ENCODE peak calls at places on chromosome 7, in five cellular contexts. Z is cardiac muscle cell, C is HCT116, R is heart right ventricle, H is T-helper 17 cell. T is an unnamed sample. For H3K9me3, the result is how much of the 10 kb centered on the place peaks cover.

GRCh38 chr7:22201182-22201880 is 155.6 kb downstream of the RAPGEF5 start:
- DNase-seq in H (no peak), R (no peak), Z (no peak), C (no peak), T (no peak)

GRCh38 chr7:99270702-99271101 is 1.9 kb upstream of the MYH16 start:
- DNase-seq in Z (no peak), R (no peak), C (no peak), H (no peak), T (no peak)

GRCh38 chr7:33904680-33905388 is 505 bp upstream of the BMPER start:
- DNase-seq in Z (peak), C (no peak), H (no peak), R (no peak), T (no peak)

GRCh38 chr7:17774248-17774647 is 166.0 kb downstream of the SNX13 start:
- DNase-seq in R (peak), C (no peak), H (no peak), Z (peak), T (no peak)

GRCh38 chr7:93148135-93148534 is at the start of gene SAMD9L:
- DNase-seq in R (no peak), H (no peak), C (no peak), Z (peak), T (no peak)

GRCh38 chr7:106139253-106140251 is 27.4 kb upstream of the SYPL1 start:
- DNase-seq in Z (peak), R (peak), H (no peak), C (no peak), T (no peak)

GRCh38 chr7:90383422-90383821 is 19.8 kb upstream of the CLDN12 start:
- DNase-seq in H (no peak), R (no peak), Z (peak), C (no peak), T (no peak)

GRCh38 chr7:71613316-71613715 is 481.4 kb downstream of the GALNT17 start:
- DNase-seq in Z (no peak), C (no peak), R (no peak), H (no peak), T (no peak)

GRCh38 chr7:16431646-16432424 is 10.5 kb upstream of the CRPPA start:
- DNase-seq in R (peak), H (no peak), C (peak), Z (peak), T (no peak)

GRCh38 chr7:123871998-123872867 is 27.3 kb downstream of the HYAL4 start:
- DNase-seq in Z (peak), C (peak), R (peak), H (no peak), T (no peak)

GRCh38 chr7:123823898-123824753 is 20.8 kb upstream of the HYAL4 start:
- DNase-seq in C (no peak), H (no peak), R (no peak), Z (no peak), T (no peak)

GRCh38 chr7:148964510-148965267 is 63.6 kb downstream of the PDIA4 start:
- DNase-seq in C (no peak), R (no peak), Z (peak), H (no peak), T (no peak)

GRCh38 chr7:155998766-155999630 is 186.7 kb upstream of the SHH start:
- DNase-seq in R (no peak), C (no peak), Z (no peak), H (no peak), T (no peak)

GRCh38 chr7:730501-731439 is 3.7 kb upstream of the PRKAR1B start:
- DNase-seq in C (no peak), H (no peak), Z (no peak), R (no peak), T (no peak)

GRCh38 chr7:125030756-125031387 is 101.2 kb upstream of the POT1 start:
- DNase-seq in R (no peak), H (no peak), C (no peak), Z (no peak), T (no peak)

GRCh38 chr7:18040196-18040595 is 12.6 kb upstream of the PRPS1L1 start:
- DNase-seq in R (no peak), Z (peak), H (no peak), C (no peak), T (no peak)

GRCh38 chr7:2266911-2267310 is 24.9 kb downstream of the NUDT1 start:
- DNase-seq in C (no peak), Z (no peak), R (no peak), H (no peak), T (no peak)

GRCh38 chr7:6258440-6259182 is 13.8 kb downstream of the CYTH3 start:
- DNase-seq in C (no peak), H (no peak), R (no peak), Z (peak), T (no peak)

GRCh38 chr7:22663319-22663718 is 63.7 kb upstream of the IL6 start:
- DNase-seq in H (no peak), C (no peak), R (no peak), Z (peak), T (no peak)

GRCh38 chr7:118041336-118041878 is 142.6 kb upstream of the LSM8 start:
- DNase-seq in H (no peak), R (no peak), C (no peak), Z (no peak), T (no peak)

GRCh38 chr7:87206361-87206760 is 13.2 kb downstream of the TMEM243 start:
- DNase-seq in R (no peak), H (no peak), Z (no peak), C (no peak), T (no peak)

GRCh38 chr7:87213252-87213651 is 6.3 kb downstream of the TMEM243 start:
- DNase-seq in H (no peak), C (no peak), Z (no peak), R (no peak), T (no peak)

GRCh38 chr7:87212478-87212877 is 7.1 kb downstream of the TMEM243 start:
- DNase-seq in H (no peak), C (no peak), Z (no peak), R (no peak), T (no peak)

GRCh38 chr7:87210506-87210905 is 9.0 kb downstream of the TMEM243 start:
- DNase-seq in H (no peak), Z (peak), R (no peak), C (no peak), T (no peak)

GRCh38 chr7:87209295-87209924 is 10.1 kb downstream of the TMEM243 start:
- DNase-seq in Z (no peak), H (no peak), C (no peak), R (no peak), T (no peak)
- H3K9me3 ChIP-seq in Z (under half), H (under half), C (under half), R (under half), T (under half)

DNA sequence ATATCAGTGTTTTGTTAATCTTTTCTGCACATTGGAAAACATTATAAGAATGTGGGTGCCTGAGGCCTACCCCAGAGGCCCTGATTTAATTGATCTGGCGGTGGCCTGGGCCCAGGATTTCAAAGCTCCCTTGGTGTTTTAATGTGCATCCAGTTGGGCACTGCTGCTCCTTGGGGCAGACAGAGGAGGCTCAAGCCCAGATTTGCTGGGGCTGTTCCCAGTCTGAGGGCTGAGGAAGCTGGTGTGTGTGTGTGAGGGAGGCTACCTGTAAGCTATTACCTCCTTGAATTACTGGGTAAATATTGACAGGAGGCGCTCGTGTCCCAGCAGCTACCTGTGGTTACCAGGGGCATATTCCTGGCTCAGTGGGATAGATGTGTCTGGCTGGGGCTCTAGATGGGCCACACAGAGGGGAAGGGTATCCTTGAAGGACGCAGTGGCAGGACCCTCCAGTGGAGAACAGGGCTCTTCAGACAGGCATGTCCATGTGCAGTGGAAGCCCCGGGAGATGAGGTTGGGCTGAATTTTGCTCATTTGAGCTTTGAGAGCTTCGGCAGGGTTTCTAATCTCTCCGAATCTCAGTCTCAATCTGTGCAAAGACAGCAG is 975.4 kb upstream of the ZNF722 start:
- DNase-seq in C (no peak), R (no peak), H (no peak), Z (no peak), T (no peak)
- H3K9me3 ChIP-seq in C (under half), R (under half), H (under half), Z (under half), T (under half)

DNA sequence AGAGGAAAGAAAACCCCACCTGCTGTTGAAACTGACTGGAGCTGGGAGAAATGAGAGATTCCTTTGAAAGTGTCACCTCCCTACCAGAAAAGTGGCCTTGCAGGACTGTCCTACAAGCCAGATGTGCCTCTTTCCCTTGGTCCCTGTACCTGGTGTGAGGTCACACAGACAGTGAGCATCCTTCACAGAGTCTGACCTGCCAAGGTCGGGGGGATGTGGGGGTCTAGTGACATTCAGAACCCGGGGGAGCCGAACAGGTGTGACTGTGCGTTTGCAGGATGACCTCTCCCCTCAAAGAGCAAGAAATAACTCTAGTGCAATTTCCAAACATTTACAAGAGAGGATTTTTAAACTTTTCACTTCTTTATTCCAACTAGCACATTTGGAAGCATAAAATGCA is 93.4 kb upstream of the ZNF479 start:
- DNase-seq in R (no peak), Z (no peak), C (no peak), H (no peak), T (no peak)
- H3K9me3 ChIP-seq in R (under half), Z (under half), C (under half), H (under half), T (under half)

GRCh38 chr7:46534593-46535271 is 613.7 kb upstream of the IGFBP3 start:
- DNase-seq in C (no peak), Z (peak), H (no peak), R (peak), T (no peak)

GRCh38 chr7:46527360-46527759 is 606.3 kb upstream of the IGFBP3 start:
- DNase-seq in C (no peak), R (no peak), H (no peak), Z (no peak), T (no peak)

GRCh38 chr7:46530081-46530480 is 609.0 kb upstream of the IGFBP3 start:
- DNase-seq in R (no peak), Z (no peak), H (no peak), C (no peak), T (no peak)

GRCh38 chr7:46533946-46534345 is 612.9 kb upstream of the IGFBP3 start:
- DNase-seq in C (no peak), Z (no peak), H (no peak), R (no peak), T (no peak)

GRCh38 chr7:46532571-46532970 is 611.5 kb upstream of the IGFBP3 start:
- DNase-seq in R (no peak), C (no peak), Z (no peak), H (no peak), T (no peak)
- H3K9me3 ChIP-seq in R (under half), C (under half), Z (under half), H (under half), T (under half)

GRCh38 chr7:153445641-153446040 is 606.6 kb upstream of the DPP6 start:
- DNase-seq in R (no peak), C (no peak), Z (no peak), H (no peak), T (no peak)

GRCh38 chr7:153446490-153446889 is 605.7 kb upstream of the DPP6 start:
- DNase-seq in H (no peak), C (no peak), Z (no peak), R (no peak), T (no peak)

GRCh38 chr7:153444591-153444990 is 607.6 kb upstream of the DPP6 start:
- DNase-seq in C (no peak), R (no peak), Z (no peak), H (no peak), T (no peak)

GRCh38 chr7:153443031-153443430 is 609.2 kb upstream of the DPP6 start:
- DNase-seq in R (no peak), C (no peak), H (no peak), Z (no peak), T (no peak)

GRCh38 chr7:153447021-153447420 is 605.2 kb upstream of the DPP6 start:
- DNase-seq in H (no peak), R (no peak), Z (no peak), C (no peak), T (no peak)
- H3K9me3 ChIP-seq in H (under half), R (under half), Z (under half), C (under half), T (under half)

GRCh38 chr7:56206420-56206819 is 90.2 kb upstream of the NUPR2 start:
- DNase-seq in Z (no peak), H (no peak), R (no peak), C (no peak), T (no peak)
- H3K9me3 ChIP-seq in Z (under half), H (under half), R (under half), C (under half), T (under half)

DNA sequence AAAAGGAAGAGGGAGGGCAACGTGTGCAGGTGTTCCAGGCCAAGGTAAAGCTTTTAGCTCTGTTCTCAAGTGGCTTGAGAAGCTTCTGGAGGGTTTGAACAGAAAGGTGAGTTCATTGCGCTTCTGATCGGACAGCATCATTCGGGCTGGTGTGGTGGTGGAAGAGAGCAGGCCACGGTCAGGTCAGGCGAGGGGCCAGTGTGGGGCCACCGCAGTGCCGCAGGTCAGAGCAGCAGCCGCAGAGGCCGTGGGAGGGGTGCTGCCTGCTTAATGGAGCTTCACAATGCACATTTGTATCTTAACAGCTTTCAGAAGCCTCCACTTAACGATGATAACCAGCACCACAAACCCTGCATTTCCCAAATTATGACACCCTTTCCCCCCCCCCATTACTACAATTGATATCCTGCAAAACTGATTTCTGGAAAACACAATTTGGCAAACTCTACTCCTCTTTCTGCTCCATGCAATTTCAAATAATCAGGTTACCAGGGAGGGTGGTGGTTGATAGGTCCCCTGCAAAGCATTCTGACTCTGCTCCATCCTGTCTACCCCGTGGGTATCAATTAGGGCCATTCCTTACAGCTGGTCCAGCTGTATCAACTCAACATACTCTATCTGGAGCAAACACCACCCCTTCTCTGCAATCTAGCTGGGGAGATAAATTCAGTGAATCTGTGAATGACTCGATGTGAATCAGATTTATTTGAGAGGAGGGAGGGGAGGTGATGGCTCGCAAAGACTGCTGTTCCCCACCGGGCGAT is 162.9 kb downstream of the ACTR3B start:
- DNase-seq in R (no peak), Z (no peak), C (no peak), H (no peak), T (no peak)
- H3K9me3 ChIP-seq in R (under half), Z (under half), C (under half), H (under half), T (under half)

DNA sequence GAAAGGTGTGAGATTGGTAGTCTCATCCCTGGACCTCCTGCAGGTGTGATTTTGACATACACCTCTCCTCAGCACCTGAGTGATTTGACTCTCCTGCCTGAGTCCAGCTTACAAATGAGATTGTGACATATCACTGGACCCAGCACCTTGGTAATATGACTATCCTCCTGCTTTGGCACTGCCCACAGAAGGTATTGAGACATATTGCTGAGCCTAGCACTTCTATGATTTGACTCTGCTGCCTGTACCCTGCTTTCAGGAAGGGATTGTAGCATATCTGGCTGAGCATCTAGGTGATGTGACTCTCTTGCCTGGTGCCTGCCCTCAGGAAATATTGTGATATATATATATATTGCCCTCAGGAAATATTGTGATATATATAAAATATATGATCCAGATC is 43.5 kb upstream of the ZNF680 start:
- DNase-seq in H (no peak), Z (no peak), R (no peak), C (no peak), T (no peak)
- H3K9me3 ChIP-seq in H (under half), Z (under half), R (under half), C (under half), T (under half)